ENCODE peak calls at places on chromosomes 2 and 18, in four cellular contexts. W is HepG2, P is H1, Q is GM12878. A is an unnamed sample.
A peak's percentile ranks its signal among the peaks of the same experiment; 100 is the strongest.

GRCh38 chr18:39424261-39424660 is 1858.7 kb upstream of the CELF4 start:
- DNase-seq in W (no peak), P (no peak), Q (no peak), A (no peak)

GRCh38 chr2:43225788-43226557 is 433 bp downstream of the ZFP36L2 start:
- DNase-seq in W (peak; percentile 77), P (peak; percentile 80), Q (no peak), A (no peak)

GRCh38 chr2:102285368-102285767 is 26.0 kb upstream of the IL1RL1 start:
- DNase-seq in W (no peak), P (no peak), Q (no peak), A (no peak)

GRCh38 chr2:12884713-12885282 is 168.1 kb downstream of the TRIB2 start:
- DNase-seq in W (no peak), P (no peak), Q (no peak), A (no peak)

GRCh38 chr2:33221046-33221784 is 255.2 kb upstream of the RASGRP3 start:
- DNase-seq in W (no peak), P (no peak), Q (no peak), A (no peak)

GRCh38 chr2:200640906-200641305 is 55.1 kb downstream of the AOX1 start:
- DNase-seq in W (no peak), P (no peak), Q (no peak), A (no peak)

GRCh38 chr2:162474006-162474405 is 130.1 kb downstream of the GCA start:
- DNase-seq in W (no peak), P (no peak), Q (no peak), A (no peak)

GRCh38 chr18:34595673-34596072 is 114.4 kb upstream of the DTNA start:
- DNase-seq in W (peak; percentile 20), P (no peak), Q (no peak), A (no peak)

GRCh38 chr2:222722327-222722946 is 51.0 kb downstream of the MOGAT1 start:
- DNase-seq in W (no peak), P (no peak), Q (peak; percentile 64), A (no peak)

GRCh38 chr2:108837198-108837597 is 50.6 kb downstream of the CCDC138 start:
- DNase-seq in W (no peak), P (no peak), Q (no peak), A (no peak)

GRCh38 chr18:42078711-42079110 is 123.7 kb downstream of the PIK3C3 start:
- DNase-seq in W (no peak), P (no peak), Q (no peak), A (no peak)

GRCh38 chr18:48003426-48004349 is 73.2 kb upstream of the SMAD2 start:
- DNase-seq in W (no peak), P (no peak), Q (no peak), A (no peak)

GRCh38 chr2:240458044-240458899 is 22.8 kb downstream of the GPC1 start:
- DNase-seq in W (no peak), P (no peak), Q (no peak), A (no peak)

GRCh38 chr18:23661735-23662308 is 889 bp downstream of the ANKRD29 start:
- DNase-seq in W (no peak), P (no peak), Q (no peak), A (no peak)

GRCh38 chr2:182763311-182763912 is 47.4 kb downstream of the DNAJC10 start:
- DNase-seq in W (peak; percentile 62), P (no peak), Q (no peak), A (peak; percentile 20)
- TF ChIP-seq SUZ12 in W (no peak), P (no peak), Q (no peak), A (no peak)

DNA sequence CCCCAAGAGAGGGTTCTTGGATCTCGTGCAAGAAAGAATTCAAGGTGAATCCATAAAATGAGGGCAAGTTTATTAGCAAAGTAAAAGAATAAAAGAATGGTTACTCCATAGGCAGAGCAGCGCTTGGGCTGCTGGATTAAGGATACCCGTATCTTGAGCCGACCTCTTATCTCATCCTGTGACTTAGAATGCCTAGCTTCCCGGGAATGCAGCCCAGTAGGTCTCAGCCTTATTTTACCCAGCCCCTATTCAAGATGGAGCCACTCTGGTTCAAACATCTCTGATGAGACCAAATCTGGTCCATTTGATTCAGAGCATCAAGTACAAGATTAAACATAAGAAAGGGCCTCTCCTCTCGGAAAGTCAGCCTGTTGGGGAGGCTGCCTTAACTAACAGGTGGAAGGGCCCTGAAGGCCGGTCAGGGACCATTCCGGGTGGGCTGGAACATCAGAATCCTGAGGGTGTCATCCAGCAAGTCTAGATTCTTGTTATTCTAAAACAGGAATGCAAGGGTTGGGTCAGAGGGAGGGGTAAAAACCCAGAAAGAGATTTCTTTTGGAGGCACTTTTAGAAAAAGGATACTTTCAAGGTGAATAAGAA is 5.8 kb downstream of the PSD4 start:
- DNase-seq in W (no peak), P (no peak), Q (no peak), A (no peak)
- H3K4me1 ChIP-seq in W (peaks cover 70% of the 10 kb centered on the region), P (peaks cover 3% of the 10 kb centered on the region), Q (peaks cover 33% of the 10 kb centered on the region), A (peaks cover 8% of the 10 kb centered on the region)

GRCh38 chr2:151716721-151717120 is 17.6 kb downstream of the NEB start:
- DNase-seq in W (no peak), P (no peak), Q (no peak), A (no peak)

GRCh38 chr2:151718247-151718646 is 16.0 kb downstream of the NEB start:
- DNase-seq in W (no peak), P (no peak), Q (no peak), A (no peak)

GRCh38 chr2:151711025-151711424 is 23.3 kb downstream of the NEB start:
- DNase-seq in W (no peak), P (no peak), Q (no peak), A (no peak)

GRCh38 chr2:151708788-151709187 is 25.5 kb downstream of the NEB start:
- DNase-seq in W (no peak), P (no peak), Q (no peak), A (no peak)

DNA sequence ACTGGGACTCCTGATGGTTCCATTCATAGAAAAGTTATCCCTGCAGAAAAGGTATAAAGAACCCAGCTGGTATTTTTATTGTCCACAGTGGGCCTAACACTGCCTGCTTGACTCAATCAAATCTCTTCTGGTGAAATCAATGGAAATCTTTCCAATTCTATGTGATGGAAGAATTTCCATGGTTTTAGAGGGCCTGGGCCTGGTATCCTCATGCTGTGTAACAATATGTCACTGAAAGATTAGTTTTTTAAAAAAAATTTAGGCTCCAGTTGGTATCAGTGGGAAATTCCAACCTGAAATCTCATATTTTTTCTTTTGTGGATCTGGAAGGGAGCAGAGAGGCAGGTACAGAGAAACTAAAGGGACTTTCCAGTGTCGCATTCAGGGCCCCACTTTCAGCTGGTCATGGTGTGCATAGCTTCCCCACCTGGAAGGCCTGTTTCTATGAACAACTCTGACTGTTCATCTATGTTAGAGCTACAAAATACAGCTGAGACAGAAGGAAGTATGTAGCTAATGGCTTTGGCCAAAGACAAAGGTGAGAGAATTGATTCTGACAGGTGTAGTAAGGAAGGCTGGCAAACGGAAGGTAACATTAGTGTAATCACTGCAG is 20.9 kb downstream of the NEB start:
- DNase-seq in W (no peak), P (no peak), Q (no peak), A (no peak)
- TF ChIP-seq ZNF274 in W (no peak), P (no peak), Q (no peak), A (no peak)

GRCh38 chr2:144279165-144279564 is 240.8 kb downstream of the ZEB2 start:
- DNase-seq in W (no peak), P (no peak), Q (no peak), A (no peak)

GRCh38 chr2:144277622-144278354 is 242.1 kb downstream of the ZEB2 start:
- DNase-seq in W (no peak), P (no peak), Q (no peak), A (no peak)

GRCh38 chr2:144280009-144280408 is 239.9 kb downstream of the ZEB2 start:
- DNase-seq in W (no peak), P (no peak), Q (no peak), A (no peak)

GRCh38 chr2:144275340-144275739 is 244.6 kb downstream of the ZEB2 start:
- DNase-seq in W (no peak), P (no peak), Q (no peak), A (no peak)

DNA sequence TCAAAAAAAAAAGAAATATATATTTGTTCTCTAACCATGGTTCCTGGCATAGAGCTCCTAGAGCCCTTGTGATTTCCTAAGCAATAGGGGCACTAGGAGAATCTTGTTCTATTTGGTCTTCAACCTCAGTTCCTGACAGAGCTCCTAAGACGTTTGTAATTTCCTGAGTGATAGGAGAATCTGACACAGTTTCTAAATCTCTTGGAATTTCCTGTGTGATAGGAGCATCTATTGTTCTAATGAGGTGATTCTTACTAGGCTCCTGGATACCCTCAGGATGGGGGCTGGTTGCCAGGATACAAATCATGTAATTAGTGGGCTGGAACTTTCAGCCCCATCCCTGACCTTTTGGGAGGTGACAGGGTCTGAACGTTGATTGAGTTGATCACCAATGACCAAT is 245.8 kb downstream of the ZEB2 start:
- DNase-seq in W (no peak), P (no peak), Q (no peak), A (no peak)
- TF ChIP-seq SUZ12 in W (no peak), P (no peak), Q (no peak), A (no peak)

DNA sequence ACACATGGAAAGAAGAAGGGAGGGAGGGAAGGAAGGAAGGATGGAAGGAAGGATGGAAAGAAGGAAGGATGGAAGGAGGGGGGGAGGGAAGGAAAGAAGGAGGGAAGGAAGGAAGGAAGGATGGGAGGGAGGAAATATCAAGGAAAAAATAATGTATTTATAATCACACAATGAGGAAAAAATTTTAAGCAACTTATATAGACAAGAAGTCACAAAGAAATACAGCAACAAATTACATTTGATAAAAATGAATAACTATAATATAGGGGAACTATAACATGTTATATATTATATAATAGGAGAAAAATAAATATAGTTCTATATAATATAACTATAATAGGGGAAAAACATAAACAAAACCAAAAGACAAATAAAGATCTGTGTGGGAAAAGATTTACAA is 441.8 kb downstream of the LRATD1 start:
- DNase-seq in W (no peak), P (no peak), Q (no peak), A (no peak)
- H3K4me1 ChIP-seq in W (no peaks in the 10 kb centered on the region), P (peaks cover under 1% of the 10 kb centered on the region), Q (no peaks in the 10 kb centered on the region), A (no peaks in the 10 kb centered on the region)